ENCODE peak calls at places on chromosome 2, in five cellular contexts. One of them, this sample, is unnamed.
A peak's percentile ranks its signal among the peaks of the same experiment; 100 is the strongest.

GRCh38 chr2:114089636-114090325 is 199.9 kb downstream of the ACTR3 start:
- DNase-seq in iPS-NIHi11: no peak
- DNase-seq in NCI-H524 treated with DMSO at 0.1 percent for 48 hours: no peak
- DNase-seq in M059J: peak; percentile 1
- DNase-seq in HEK293T: no peak
- DNase-seq in this sample: no peak

GRCh38 chr2:241613018-241613780 is 23.8 kb downstream of the THAP4 start:
- DNase-seq in iPS-NIHi11: no peak
- DNase-seq in NCI-H524 treated with DMSO at 0.1 percent for 48 hours: no peak
- DNase-seq in M059J: no peak
- DNase-seq in HEK293T: no peak
- DNase-seq in this sample: peak; percentile 26

GRCh38 chr2:62343206-62343605 is 147.3 kb downstream of the B3GNT2 start:
- DNase-seq in iPS-NIHi11: no peak
- DNase-seq in NCI-H524 treated with DMSO at 0.1 percent for 48 hours: no peak
- DNase-seq in M059J: no peak
- DNase-seq in HEK293T: no peak
- DNase-seq in this sample: no peak

GRCh38 chr2:106919012-106919411 is 33.0 kb upstream of the ST6GAL2 start:
- DNase-seq in iPS-NIHi11: no peak
- DNase-seq in NCI-H524 treated with DMSO at 0.1 percent for 48 hours: no peak
- DNase-seq in M059J: no peak
- DNase-seq in HEK293T: no peak
- DNase-seq in this sample: no peak

GRCh38 chr2:85409719-85410583 is at the start of gene CAPG:
- DNase-seq in iPS-NIHi11: no peak
- DNase-seq in NCI-H524 treated with DMSO at 0.1 percent for 48 hours: no peak
- DNase-seq in M059J: no peak
- DNase-seq in HEK293T: no peak
- DNase-seq in this sample: no peak

GRCh38 chr2:46422717-46423394 is 56.5 kb upstream of the TMEM247 start:
- DNase-seq in iPS-NIHi11: no peak
- DNase-seq in NCI-H524 treated with DMSO at 0.1 percent for 48 hours: peak; percentile 2
- DNase-seq in M059J: no peak
- DNase-seq in HEK293T: no peak
- DNase-seq in this sample: no peak

GRCh38 chr2:99878951-99879350 is 263.4 kb downstream of the AFF3 start:
- DNase-seq in iPS-NIHi11: no peak
- DNase-seq in NCI-H524 treated with DMSO at 0.1 percent for 48 hours: no peak
- DNase-seq in M059J: peak; percentile 78
- DNase-seq in HEK293T: no peak
- DNase-seq in this sample: peak; percentile 96

GRCh38 chr2:191051177-191051576 is 37.2 kb upstream of the STAT1 start:
- DNase-seq in iPS-NIHi11: no peak
- DNase-seq in NCI-H524 treated with DMSO at 0.1 percent for 48 hours: no peak
- DNase-seq in M059J: no peak
- DNase-seq in HEK293T: no peak
- DNase-seq in this sample: peak; percentile 33

GRCh38 chr2:221063568-221063967 is 508.5 kb downstream of the EPHA4 start:
- DNase-seq in iPS-NIHi11: no peak
- DNase-seq in NCI-H524 treated with DMSO at 0.1 percent for 48 hours: no peak
- DNase-seq in M059J: no peak
- DNase-seq in HEK293T: no peak
- DNase-seq in this sample: no peak

GRCh38 chr2:66217039-66217438 is 217.9 kb upstream of the MEIS1 start:
- DNase-seq in iPS-NIHi11: no peak
- DNase-seq in NCI-H524 treated with DMSO at 0.1 percent for 48 hours: no peak
- DNase-seq in M059J: no peak
- DNase-seq in HEK293T: no peak
- DNase-seq in this sample: no peak

GRCh38 chr2:235520787-235521186 is 26.9 kb downstream of the AGAP1 start:
- DNase-seq in iPS-NIHi11: no peak
- DNase-seq in NCI-H524 treated with DMSO at 0.1 percent for 48 hours: no peak
- DNase-seq in M059J: no peak
- DNase-seq in HEK293T: no peak
- DNase-seq in this sample: no peak

GRCh38 chr2:30332791-30333453 is 101.6 kb downstream of the LBH start:
- DNase-seq in iPS-NIHi11: no peak
- DNase-seq in NCI-H524 treated with DMSO at 0.1 percent for 48 hours: no peak
- DNase-seq in M059J: no peak
- DNase-seq in HEK293T: no peak
- DNase-seq in this sample: no peak

GRCh38 chr2:227117852-227118251 is 46.2 kb downstream of the COL4A4 start:
- DNase-seq in iPS-NIHi11: no peak
- DNase-seq in NCI-H524 treated with DMSO at 0.1 percent for 48 hours: no peak
- DNase-seq in M059J: no peak
- DNase-seq in HEK293T: no peak
- DNase-seq in this sample: no peak

GRCh38 chr2:151945602-151946001 is 117.4 kb upstream of the ARL5A start:
- DNase-seq in iPS-NIHi11: no peak
- DNase-seq in NCI-H524 treated with DMSO at 0.1 percent for 48 hours: no peak
- DNase-seq in M059J: no peak
- DNase-seq in HEK293T: no peak
- DNase-seq in this sample: no peak

GRCh38 chr2:233799716-233800115 is 21.6 kb downstream of the MROH2A start:
- DNase-seq in iPS-NIHi11: no peak
- DNase-seq in NCI-H524 treated with DMSO at 0.1 percent for 48 hours: no peak
- DNase-seq in M059J: no peak
- DNase-seq in HEK293T: no peak
- DNase-seq in this sample: no peak

GRCh38 chr2:114442545-114442944 is at the start of gene DPP10:
- DNase-seq in iPS-NIHi11: peak; percentile 68
- DNase-seq in NCI-H524 treated with DMSO at 0.1 percent for 48 hours: no peak
- DNase-seq in M059J: peak; percentile 4
- DNase-seq in HEK293T: peak; percentile 10
- DNase-seq in this sample: no peak

GRCh38 chr2:168424112-168424951 is 31.7 kb upstream of the CERS6 start:
- DNase-seq in iPS-NIHi11: no peak
- DNase-seq in NCI-H524 treated with DMSO at 0.1 percent for 48 hours: no peak
- DNase-seq in M059J: peak; percentile 4
- DNase-seq in HEK293T: no peak
- DNase-seq in this sample: peak; percentile 28

GRCh38 chr2:196592912-196593881 is 46.3 kb upstream of the CCDC150 start:
- DNase-seq in iPS-NIHi11: peak; percentile 82
- DNase-seq in NCI-H524 treated with DMSO at 0.1 percent for 48 hours: no peak
- DNase-seq in M059J: peak; percentile 66
- DNase-seq in HEK293T: peak; percentile 69
- DNase-seq in this sample: peak; percentile 60

GRCh38 chr2:28398101-28398834 is 5.6 kb downstream of the FOSL2 start:
- DNase-seq in iPS-NIHi11: no peak
- DNase-seq in NCI-H524 treated with DMSO at 0.1 percent for 48 hours: no peak
- DNase-seq in M059J: peak; percentile 87
- DNase-seq in HEK293T: no peak
- DNase-seq in this sample: peak; percentile 59

GRCh38 chr2:66890286-66890812 is 455.4 kb downstream of the MEIS1 start:
- DNase-seq in iPS-NIHi11: no peak
- DNase-seq in NCI-H524 treated with DMSO at 0.1 percent for 48 hours: no peak
- DNase-seq in M059J: no peak
- DNase-seq in HEK293T: no peak
- DNase-seq in this sample: no peak

GRCh38 chr2:101776172-101777043 is 78.9 kb downstream of the MAP4K4 start:
- DNase-seq in iPS-NIHi11: peak; percentile 28
- DNase-seq in NCI-H524 treated with DMSO at 0.1 percent for 48 hours: no peak
- DNase-seq in M059J: no peak
- DNase-seq in HEK293T: peak; percentile 56
- DNase-seq in this sample: no peak

GRCh38 chr2:217282531-217282930 is 422.7 kb upstream of the TNP1 start:
- DNase-seq in iPS-NIHi11: no peak
- DNase-seq in NCI-H524 treated with DMSO at 0.1 percent for 48 hours: no peak
- DNase-seq in M059J: peak; percentile 72
- DNase-seq in HEK293T: no peak
- DNase-seq in this sample: peak; percentile 93

GRCh38 chr2:128404709-128405466 is 86.2 kb upstream of the HS6ST1 start:
- DNase-seq in iPS-NIHi11: no peak
- DNase-seq in NCI-H524 treated with DMSO at 0.1 percent for 48 hours: no peak
- DNase-seq in M059J: no peak
- DNase-seq in HEK293T: no peak
- DNase-seq in this sample: no peak

GRCh38 chr2:157895531-157895930 is 19.4 kb upstream of the ACVR1 start:
- DNase-seq in iPS-NIHi11: no peak
- DNase-seq in NCI-H524 treated with DMSO at 0.1 percent for 48 hours: no peak
- DNase-seq in M059J: peak; percentile 62
- DNase-seq in HEK293T: no peak
- DNase-seq in this sample: peak; percentile 27

GRCh38 chr2:193518061-193518817 is 1323.5 kb upstream of the TMEFF2 start:
- DNase-seq in iPS-NIHi11: no peak
- DNase-seq in NCI-H524 treated with DMSO at 0.1 percent for 48 hours: no peak
- DNase-seq in M059J: peak; percentile 89
- DNase-seq in HEK293T: no peak
- DNase-seq in this sample: peak; percentile 92

GRCh38 chr2:107801498-107801897 is 25.2 kb upstream of the RGPD4 start:
- DNase-seq in iPS-NIHi11: no peak
- DNase-seq in NCI-H524 treated with DMSO at 0.1 percent for 48 hours: no peak
- DNase-seq in M059J: peak; percentile 14
- DNase-seq in HEK293T: no peak
- DNase-seq in this sample: no peak

GRCh38 chr2:27799646-27800010 is 28.1 kb downstream of the MRPL33 start:
- DNase-seq in iPS-NIHi11: no peak
- DNase-seq in NCI-H524 treated with DMSO at 0.1 percent for 48 hours: no peak
- DNase-seq in M059J: no peak
- DNase-seq in HEK293T: no peak
- DNase-seq in this sample: no peak

GRCh38 chr2:84424152-84424551 is 34.9 kb downstream of the SUCLG1 start:
- DNase-seq in iPS-NIHi11: peak; percentile 23
- DNase-seq in NCI-H524 treated with DMSO at 0.1 percent for 48 hours: no peak
- DNase-seq in M059J: peak; percentile 4
- DNase-seq in HEK293T: no peak
- DNase-seq in this sample: no peak

GRCh38 chr2:167548396-167548795 is 660.1 kb downstream of the XIRP2 start:
- DNase-seq in iPS-NIHi11: no peak
- DNase-seq in NCI-H524 treated with DMSO at 0.1 percent for 48 hours: no peak
- DNase-seq in M059J: no peak
- DNase-seq in HEK293T: no peak
- DNase-seq in this sample: no peak

GRCh38 chr2:241970711-241971110 is 101.2 kb downstream of the RTP5 start:
- DNase-seq in iPS-NIHi11: no peak
- DNase-seq in NCI-H524 treated with DMSO at 0.1 percent for 48 hours: no peak
- DNase-seq in M059J: no peak
- DNase-seq in HEK293T: no peak
- DNase-seq in this sample: no peak

GRCh38 chr2:230796280-230796862 is 68.4 kb upstream of the ITM2C start:
- DNase-seq in iPS-NIHi11: no peak
- DNase-seq in NCI-H524 treated with DMSO at 0.1 percent for 48 hours: no peak
- DNase-seq in M059J: peak; percentile 89
- DNase-seq in HEK293T: no peak
- DNase-seq in this sample: peak; percentile 83

GRCh38 chr2:229930656-229931055 is 8.4 kb downstream of the FBXO36 start:
- DNase-seq in iPS-NIHi11: no peak
- DNase-seq in NCI-H524 treated with DMSO at 0.1 percent for 48 hours: peak; percentile 40
- DNase-seq in M059J: no peak
- DNase-seq in HEK293T: no peak
- DNase-seq in this sample: no peak

GRCh38 chr2:105081006-105081701 is 43.3 kb downstream of the MRPS9 start:
- DNase-seq in iPS-NIHi11: peak; percentile 59
- DNase-seq in NCI-H524 treated with DMSO at 0.1 percent for 48 hours: no peak
- DNase-seq in M059J: no peak
- DNase-seq in HEK293T: peak; percentile 54
- DNase-seq in this sample: peak; percentile 64

GRCh38 chr2:108449410-108450200 is 599 bp downstream of the GCC2 start:
- DNase-seq in iPS-NIHi11: peak; percentile 39
- DNase-seq in NCI-H524 treated with DMSO at 0.1 percent for 48 hours: no peak
- DNase-seq in M059J: peak; percentile 48
- DNase-seq in HEK293T: peak; percentile 21
- DNase-seq in this sample: no peak

GRCh38 chr2:114049280-114049679 is 159.4 kb downstream of the ACTR3 start:
- DNase-seq in iPS-NIHi11: no peak
- DNase-seq in NCI-H524 treated with DMSO at 0.1 percent for 48 hours: no peak
- DNase-seq in M059J: no peak
- DNase-seq in HEK293T: no peak
- DNase-seq in this sample: no peak

GRCh38 chr2:6341730-6342129 is 524.0 kb downstream of the CMPK2 start:
- DNase-seq in iPS-NIHi11: no peak
- DNase-seq in NCI-H524 treated with DMSO at 0.1 percent for 48 hours: no peak
- DNase-seq in M059J: no peak
- DNase-seq in HEK293T: no peak
- DNase-seq in this sample: no peak

GRCh38 chr2:240227538-240228428 is 87.3 kb upstream of the OTOS start:
- DNase-seq in iPS-NIHi11: no peak
- DNase-seq in NCI-H524 treated with DMSO at 0.1 percent for 48 hours: no peak
- DNase-seq in M059J: no peak
- DNase-seq in HEK293T: no peak
- DNase-seq in this sample: no peak

GRCh38 chr2:95384854-95385569 is 17.5 kb upstream of the FAHD2A start:
- DNase-seq in iPS-NIHi11: peak; percentile 53
- DNase-seq in NCI-H524 treated with DMSO at 0.1 percent for 48 hours: no peak
- DNase-seq in M059J: no peak
- DNase-seq in HEK293T: no peak
- DNase-seq in this sample: no peak

GRCh38 chr2:5093056-5093455 is 599.1 kb upstream of the SOX11 start:
- DNase-seq in iPS-NIHi11: no peak
- DNase-seq in NCI-H524 treated with DMSO at 0.1 percent for 48 hours: no peak
- DNase-seq in M059J: no peak
- DNase-seq in HEK293T: no peak
- DNase-seq in this sample: no peak

GRCh38 chr2:188596054-188596453 is 304.4 kb downstream of the GULP1 start:
- DNase-seq in iPS-NIHi11: no peak
- DNase-seq in NCI-H524 treated with DMSO at 0.1 percent for 48 hours: no peak
- DNase-seq in M059J: no peak
- DNase-seq in HEK293T: no peak
- DNase-seq in this sample: peak; percentile 63